ENCODE peak calls at places on chromosomes 7 and 10, in eight cellular contexts. One of them, this sample, is unnamed. For H3K9me3, the result is how much of the 10 kb centered on the place peaks cover.

GRCh38 chr7:120412665-120413064 is 139.7 kb downstream of the KCND2 start:
- DNase-seq in body of pancreas: no peak
- DNase-seq in right cardiac atrium: no peak
- DNase-seq in right lobe of liver: no peak
- DNase-seq in CD8-positive, alpha-beta memory T cell: no peak
- DNase-seq in WERI-Rb-1: no peak
- DNase-seq in colonic mucosa: no peak
- DNase-seq in GM23248: no peak
- DNase-seq in this sample: no peak

GRCh38 chr7:152054377-152055230 is 29.1 kb downstream of the GALNT11 start:
- DNase-seq in body of pancreas: peak
- DNase-seq in right cardiac atrium: no peak
- DNase-seq in right lobe of liver: peak
- DNase-seq in CD8-positive, alpha-beta memory T cell: no peak
- DNase-seq in WERI-Rb-1: no peak
- DNase-seq in colonic mucosa: no peak
- DNase-seq in GM23248: peak
- DNase-seq in this sample: no peak

GRCh38 chr10:128287099-128287498 is 160.9 kb upstream of the MKI67 start:
- DNase-seq in body of pancreas: no peak
- DNase-seq in right cardiac atrium: no peak
- DNase-seq in right lobe of liver: no peak
- DNase-seq in CD8-positive, alpha-beta memory T cell: no peak
- DNase-seq in WERI-Rb-1: no peak
- DNase-seq in colonic mucosa: no peak
- DNase-seq in GM23248: no peak
- DNase-seq in this sample: no peak

GRCh38 chr7:75628055-75628454 is 110.7 kb downstream of the HIP1 start:
- DNase-seq in body of pancreas: no peak
- DNase-seq in right cardiac atrium: no peak
- DNase-seq in right lobe of liver: no peak
- DNase-seq in CD8-positive, alpha-beta memory T cell: no peak
- DNase-seq in WERI-Rb-1: no peak
- DNase-seq in colonic mucosa: no peak
- DNase-seq in GM23248: no peak
- DNase-seq in this sample: no peak

GRCh38 chr10:21171936-21172773 is 275.0 kb upstream of the NEBL start:
- DNase-seq in body of pancreas: peak
- DNase-seq in right cardiac atrium: no peak
- DNase-seq in right lobe of liver: no peak
- DNase-seq in CD8-positive, alpha-beta memory T cell: no peak
- DNase-seq in WERI-Rb-1: no peak
- DNase-seq in colonic mucosa: peak
- DNase-seq in GM23248: no peak
- DNase-seq in this sample: no peak

GRCh38 chr7:265998-266850 is 23.7 kb upstream of the FOXL3 start:
- DNase-seq in body of pancreas: no peak
- DNase-seq in right cardiac atrium: peak
- DNase-seq in right lobe of liver: no peak
- DNase-seq in CD8-positive, alpha-beta memory T cell: no peak
- DNase-seq in WERI-Rb-1: peak
- DNase-seq in colonic mucosa: no peak
- DNase-seq in GM23248: no peak
- DNase-seq in this sample: peak

GRCh38 chr10:61904711-61905445 is 3.4 kb downstream of the ARID5B start:
- DNase-seq in body of pancreas: peak
- DNase-seq in right cardiac atrium: no peak
- DNase-seq in right lobe of liver: no peak
- DNase-seq in CD8-positive, alpha-beta memory T cell: no peak
- DNase-seq in WERI-Rb-1: no peak
- DNase-seq in colonic mucosa: peak
- DNase-seq in GM23248: peak
- DNase-seq in this sample: no peak

GRCh38 chr7:37732253-37732652 is 48.7 kb downstream of the GPR141 start:
- DNase-seq in body of pancreas: peak
- DNase-seq in right cardiac atrium: no peak
- DNase-seq in right lobe of liver: no peak
- DNase-seq in CD8-positive, alpha-beta memory T cell: no peak
- DNase-seq in WERI-Rb-1: peak
- DNase-seq in colonic mucosa: peak
- DNase-seq in GM23248: peak
- DNase-seq in this sample: peak

GRCh38 chr10:115936926-115937755 is 335.9 kb downstream of the GFRA1 start:
- DNase-seq in body of pancreas: no peak
- DNase-seq in right cardiac atrium: no peak
- DNase-seq in right lobe of liver: no peak
- DNase-seq in CD8-positive, alpha-beta memory T cell: no peak
- DNase-seq in WERI-Rb-1: no peak
- DNase-seq in colonic mucosa: no peak
- DNase-seq in GM23248: peak
- DNase-seq in this sample: no peak

GRCh38 chr7:54932818-54933543 is 85.8 kb upstream of the EGFR start:
- DNase-seq in body of pancreas: peak
- DNase-seq in right cardiac atrium: peak
- DNase-seq in right lobe of liver: peak
- DNase-seq in CD8-positive, alpha-beta memory T cell: no peak
- DNase-seq in WERI-Rb-1: peak
- DNase-seq in colonic mucosa: peak
- DNase-seq in GM23248: peak
- DNase-seq in this sample: peak

GRCh38 chr10:25048463-25048862 is 32.1 kb downstream of the THNSL1 start:
- DNase-seq in body of pancreas: peak
- DNase-seq in right cardiac atrium: no peak
- DNase-seq in right lobe of liver: no peak
- DNase-seq in CD8-positive, alpha-beta memory T cell: no peak
- DNase-seq in WERI-Rb-1: no peak
- DNase-seq in colonic mucosa: peak
- DNase-seq in GM23248: no peak
- DNase-seq in this sample: no peak

GRCh38 chr7:135333196-135333595 is 99.6 kb downstream of the STRA8 start:
- DNase-seq in body of pancreas: no peak
- DNase-seq in right cardiac atrium: no peak
- DNase-seq in right lobe of liver: no peak
- DNase-seq in CD8-positive, alpha-beta memory T cell: no peak
- DNase-seq in WERI-Rb-1: peak
- DNase-seq in colonic mucosa: no peak
- DNase-seq in GM23248: peak
- DNase-seq in this sample: no peak

GRCh38 chr10:110535958-110536891 is 31.3 kb upstream of the SMC3 start:
- DNase-seq in body of pancreas: peak
- DNase-seq in right cardiac atrium: no peak
- DNase-seq in right lobe of liver: no peak
- DNase-seq in CD8-positive, alpha-beta memory T cell: peak
- DNase-seq in WERI-Rb-1: no peak
- DNase-seq in colonic mucosa: no peak
- DNase-seq in GM23248: peak
- DNase-seq in this sample: peak

GRCh38 chr10:62573929-62574328 is 199.8 kb downstream of the ZNF365 start:
- DNase-seq in body of pancreas: no peak
- DNase-seq in right cardiac atrium: no peak
- DNase-seq in right lobe of liver: no peak
- DNase-seq in CD8-positive, alpha-beta memory T cell: no peak
- DNase-seq in WERI-Rb-1: no peak
- DNase-seq in colonic mucosa: no peak
- DNase-seq in GM23248: no peak
- DNase-seq in this sample: no peak

GRCh38 chr7:83677180-83677866 is 28.4 kb upstream of the SEMA3E start:
- DNase-seq in body of pancreas: no peak
- DNase-seq in right cardiac atrium: no peak
- DNase-seq in right lobe of liver: no peak
- DNase-seq in CD8-positive, alpha-beta memory T cell: no peak
- DNase-seq in WERI-Rb-1: no peak
- DNase-seq in colonic mucosa: peak
- DNase-seq in GM23248: peak
- DNase-seq in this sample: peak

GRCh38 chr7:69419928-69420327 is 178.3 kb upstream of the AUTS2 start:
- DNase-seq in body of pancreas: no peak
- DNase-seq in right cardiac atrium: no peak
- DNase-seq in right lobe of liver: no peak
- DNase-seq in CD8-positive, alpha-beta memory T cell: no peak
- DNase-seq in WERI-Rb-1: no peak
- DNase-seq in colonic mucosa: no peak
- DNase-seq in GM23248: peak
- DNase-seq in this sample: no peak

GRCh38 chr7:150375662-150376521 is 3.2 kb upstream of the ZNF775 start:
- DNase-seq in body of pancreas: no peak
- DNase-seq in right cardiac atrium: no peak
- DNase-seq in right lobe of liver: no peak
- DNase-seq in CD8-positive, alpha-beta memory T cell: peak
- DNase-seq in WERI-Rb-1: no peak
- DNase-seq in colonic mucosa: peak
- DNase-seq in GM23248: no peak
- DNase-seq in this sample: no peak

GRCh38 chr7:1969459-1970284 is 263.1 kb downstream of the MAD1L1 start:
- DNase-seq in body of pancreas: no peak
- DNase-seq in right cardiac atrium: no peak
- DNase-seq in right lobe of liver: no peak
- DNase-seq in CD8-positive, alpha-beta memory T cell: no peak
- DNase-seq in WERI-Rb-1: no peak
- DNase-seq in colonic mucosa: no peak
- DNase-seq in GM23248: no peak
- DNase-seq in this sample: no peak

GRCh38 chr7:137091396-137091795 is 222.9 kb downstream of the CHRM2 start:
- DNase-seq in body of pancreas: no peak
- DNase-seq in right cardiac atrium: no peak
- DNase-seq in right lobe of liver: no peak
- DNase-seq in CD8-positive, alpha-beta memory T cell: no peak
- DNase-seq in WERI-Rb-1: peak
- DNase-seq in colonic mucosa: no peak
- DNase-seq in GM23248: no peak
- DNase-seq in this sample: no peak

GRCh38 chr10:28644647-28645046 is 32.7 kb upstream of the BAMBI start:
- DNase-seq in body of pancreas: no peak
- DNase-seq in right cardiac atrium: no peak
- DNase-seq in right lobe of liver: no peak
- DNase-seq in CD8-positive, alpha-beta memory T cell: no peak
- DNase-seq in WERI-Rb-1: no peak
- DNase-seq in colonic mucosa: no peak
- DNase-seq in GM23248: no peak
- DNase-seq in this sample: no peak

GRCh38 chr10:119817991-119818888 is 54.4 kb downstream of the MCMBP start:
- DNase-seq in body of pancreas: peak
- DNase-seq in right cardiac atrium: peak
- DNase-seq in right lobe of liver: peak
- DNase-seq in CD8-positive, alpha-beta memory T cell: no peak
- DNase-seq in WERI-Rb-1: no peak
- DNase-seq in colonic mucosa: peak
- DNase-seq in GM23248: peak
- DNase-seq in this sample: peak

GRCh38 chr10:24928163-24928562 is 24.2 kb downstream of the PRTFDC1 start:
- DNase-seq in body of pancreas: no peak
- DNase-seq in right cardiac atrium: no peak
- DNase-seq in right lobe of liver: no peak
- DNase-seq in CD8-positive, alpha-beta memory T cell: peak
- DNase-seq in WERI-Rb-1: no peak
- DNase-seq in colonic mucosa: no peak
- DNase-seq in GM23248: no peak
- DNase-seq in this sample: no peak

GRCh38 chr10:100723180-100723579 is 22.2 kb upstream of the PAX2 start:
- DNase-seq in body of pancreas: no peak
- DNase-seq in right cardiac atrium: no peak
- DNase-seq in right lobe of liver: no peak
- DNase-seq in CD8-positive, alpha-beta memory T cell: no peak
- DNase-seq in WERI-Rb-1: no peak
- DNase-seq in colonic mucosa: no peak
- DNase-seq in GM23248: no peak
- DNase-seq in this sample: no peak

GRCh38 chr7:139992353-139993054 is 70.2 kb downstream of the PARP12 start:
- DNase-seq in body of pancreas: no peak
- DNase-seq in right cardiac atrium: no peak
- DNase-seq in right lobe of liver: no peak
- DNase-seq in CD8-positive, alpha-beta memory T cell: no peak
- DNase-seq in WERI-Rb-1: no peak
- DNase-seq in colonic mucosa: no peak
- DNase-seq in GM23248: no peak
- DNase-seq in this sample: no peak

GRCh38 chr10:129771024-129771423 is 193.1 kb downstream of the EBF3 start:
- DNase-seq in body of pancreas: no peak
- DNase-seq in right cardiac atrium: no peak
- DNase-seq in right lobe of liver: peak
- DNase-seq in CD8-positive, alpha-beta memory T cell: no peak
- DNase-seq in WERI-Rb-1: no peak
- DNase-seq in colonic mucosa: peak
- DNase-seq in GM23248: no peak
- DNase-seq in this sample: peak

GRCh38 chr10:1416456-1417037 is 320.8 kb downstream of the ADARB2 start:
- DNase-seq in body of pancreas: no peak
- DNase-seq in right cardiac atrium: no peak
- DNase-seq in right lobe of liver: peak
- DNase-seq in CD8-positive, alpha-beta memory T cell: no peak
- DNase-seq in WERI-Rb-1: no peak
- DNase-seq in colonic mucosa: no peak
- DNase-seq in GM23248: no peak
- DNase-seq in this sample: no peak
- H3K9me3 ChIP-seq in body of pancreas: under half
- H3K9me3 ChIP-seq in right cardiac atrium: under half
- H3K9me3 ChIP-seq in right lobe of liver: under half
- H3K9me3 ChIP-seq in CD8-positive, alpha-beta memory T cell: under half
- H3K9me3 ChIP-seq in WERI-Rb-1: under half
- H3K9me3 ChIP-seq in colonic mucosa: under half
- H3K9me3 ChIP-seq in GM23248: under half
- H3K9me3 ChIP-seq in this sample: under half

GRCh38 chr7:154666768-154667167 is 336.2 kb downstream of the PAXIP1 start:
- DNase-seq in body of pancreas: no peak
- DNase-seq in right cardiac atrium: no peak
- DNase-seq in right lobe of liver: no peak
- DNase-seq in CD8-positive, alpha-beta memory T cell: no peak
- DNase-seq in WERI-Rb-1: no peak
- DNase-seq in colonic mucosa: no peak
- DNase-seq in GM23248: no peak
- DNase-seq in this sample: no peak
- H3K9me3 ChIP-seq in body of pancreas: under half
- H3K9me3 ChIP-seq in right cardiac atrium: under half
- H3K9me3 ChIP-seq in right lobe of liver: under half
- H3K9me3 ChIP-seq in CD8-positive, alpha-beta memory T cell: under half
- H3K9me3 ChIP-seq in WERI-Rb-1: under half
- H3K9me3 ChIP-seq in colonic mucosa: under half
- H3K9me3 ChIP-seq in GM23248: under half
- H3K9me3 ChIP-seq in this sample: under half

DNA sequence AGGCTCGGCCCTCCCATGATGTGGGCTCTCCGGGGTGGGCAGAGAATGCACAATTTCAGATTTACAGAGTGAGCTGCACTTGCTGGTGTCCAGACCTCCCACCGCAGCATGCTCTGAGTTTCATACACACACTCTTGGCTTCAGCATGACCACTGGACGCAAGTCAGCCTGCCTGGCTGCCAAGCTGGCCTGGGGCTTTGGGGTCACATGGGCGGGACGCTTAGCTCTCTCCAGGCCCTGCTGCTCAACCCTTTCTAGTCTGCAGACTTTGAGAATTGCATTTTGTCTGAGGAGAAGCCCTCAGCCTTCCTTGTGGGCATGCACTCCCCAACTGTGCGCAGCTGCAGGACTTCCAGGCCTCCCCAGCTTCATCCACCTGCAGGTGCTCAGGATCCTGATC is 5.7 kb downstream of the CYP2E1 start:
- DNase-seq in body of pancreas: no peak
- DNase-seq in right cardiac atrium: no peak
- DNase-seq in right lobe of liver: no peak
- DNase-seq in CD8-positive, alpha-beta memory T cell: no peak
- DNase-seq in WERI-Rb-1: no peak
- DNase-seq in colonic mucosa: no peak
- DNase-seq in GM23248: no peak
- DNase-seq in this sample: no peak
- H3K9me3 ChIP-seq in body of pancreas: under half
- H3K9me3 ChIP-seq in right cardiac atrium: under half
- H3K9me3 ChIP-seq in right lobe of liver: under half
- H3K9me3 ChIP-seq in CD8-positive, alpha-beta memory T cell: under half
- H3K9me3 ChIP-seq in WERI-Rb-1: under half
- H3K9me3 ChIP-seq in colonic mucosa: under half
- H3K9me3 ChIP-seq in GM23248: under half
- H3K9me3 ChIP-seq in this sample: under half

GRCh38 chr10:37839243-37839642 is 18.2 kb downstream of the ZNF248 start:
- DNase-seq in body of pancreas: no peak
- DNase-seq in right cardiac atrium: no peak
- DNase-seq in right lobe of liver: no peak
- DNase-seq in CD8-positive, alpha-beta memory T cell: no peak
- DNase-seq in WERI-Rb-1: no peak
- DNase-seq in colonic mucosa: no peak
- DNase-seq in GM23248: no peak
- DNase-seq in this sample: no peak
- H3K9me3 ChIP-seq in body of pancreas: under half
- H3K9me3 ChIP-seq in right cardiac atrium: under half
- H3K9me3 ChIP-seq in right lobe of liver: under half
- H3K9me3 ChIP-seq in CD8-positive, alpha-beta memory T cell: under half
- H3K9me3 ChIP-seq in WERI-Rb-1: under half
- H3K9me3 ChIP-seq in colonic mucosa: under half
- H3K9me3 ChIP-seq in GM23248: under half
- H3K9me3 ChIP-seq in this sample: under half